ENCODE peak calls at places on chromosome 1, in seven cellular contexts. One of them, this sample, is unnamed.

GRCh38 chr1:236689713-236690569 is 3.6 kb downstream of the ACTN2 start:
- DNase-seq in IMR-90: no peak
- DNase-seq in breast epithelium: no peak
- DNase-seq in ovary: no peak
- DNase-seq in pancreas: no peak
- DNase-seq in WERI-Rb-1: no peak
- DNase-seq in endothelial cell: no peak
- DNase-seq in this sample: no peak

GRCh38 chr1:198444792-198445191 is 95.7 kb downstream of the ATP6V1G3 start:
- DNase-seq in IMR-90: peak
- DNase-seq in breast epithelium: no peak
- DNase-seq in ovary: no peak
- DNase-seq in pancreas: no peak
- DNase-seq in WERI-Rb-1: no peak
- DNase-seq in endothelial cell: no peak
- DNase-seq in this sample: no peak

GRCh38 chr1:68057564-68057963 is 7.1 kb upstream of the DIRAS3 start:
- DNase-seq in IMR-90: no peak
- DNase-seq in breast epithelium: no peak
- DNase-seq in ovary: no peak
- DNase-seq in pancreas: no peak
- DNase-seq in WERI-Rb-1: no peak
- DNase-seq in endothelial cell: no peak
- DNase-seq in this sample: no peak

GRCh38 chr1:22761821-22762220 is 51.2 kb downstream of the EPHB2 start:
- DNase-seq in IMR-90: no peak
- DNase-seq in breast epithelium: no peak
- DNase-seq in ovary: no peak
- DNase-seq in pancreas: no peak
- DNase-seq in WERI-Rb-1: no peak
- DNase-seq in endothelial cell: no peak
- DNase-seq in this sample: no peak

GRCh38 chr1:100585774-100586173 is 47.8 kb downstream of the GPR88 start:
- DNase-seq in IMR-90: peak
- DNase-seq in breast epithelium: no peak
- DNase-seq in ovary: no peak
- DNase-seq in pancreas: no peak
- DNase-seq in WERI-Rb-1: no peak
- DNase-seq in endothelial cell: no peak
- DNase-seq in this sample: no peak

GRCh38 chr1:234235373-234235772 is 137.9 kb upstream of the COA6 start:
- DNase-seq in IMR-90: no peak
- DNase-seq in breast epithelium: no peak
- DNase-seq in ovary: no peak
- DNase-seq in pancreas: no peak
- DNase-seq in WERI-Rb-1: no peak
- DNase-seq in endothelial cell: no peak
- DNase-seq in this sample: no peak

GRCh38 chr1:152244576-152244975 is 20.6 kb upstream of the HRNR start:
- DNase-seq in IMR-90: no peak
- DNase-seq in breast epithelium: no peak
- DNase-seq in ovary: no peak
- DNase-seq in pancreas: no peak
- DNase-seq in WERI-Rb-1: no peak
- DNase-seq in endothelial cell: no peak
- DNase-seq in this sample: no peak

GRCh38 chr1:80639777-80640533 is 1160.8 kb upstream of the ADGRL2 start:
- DNase-seq in IMR-90: no peak
- DNase-seq in breast epithelium: no peak
- DNase-seq in ovary: no peak
- DNase-seq in pancreas: no peak
- DNase-seq in WERI-Rb-1: no peak
- DNase-seq in endothelial cell: no peak
- DNase-seq in this sample: peak

GRCh38 chr1:100959502-100960060 is 63.7 kb downstream of the SLC30A7 start:
- DNase-seq in IMR-90: peak
- DNase-seq in breast epithelium: no peak
- DNase-seq in ovary: no peak
- DNase-seq in pancreas: no peak
- DNase-seq in WERI-Rb-1: no peak
- DNase-seq in endothelial cell: no peak
- DNase-seq in this sample: no peak

GRCh38 chr1:2942410-2942809 is 78.9 kb upstream of the ACTRT2 start:
- DNase-seq in IMR-90: no peak
- DNase-seq in breast epithelium: no peak
- DNase-seq in ovary: no peak
- DNase-seq in pancreas: peak
- DNase-seq in WERI-Rb-1: no peak
- DNase-seq in endothelial cell: no peak
- DNase-seq in this sample: no peak

GRCh38 chr1:225343618-225344017 is 84.2 kb downstream of the LBR start:
- DNase-seq in IMR-90: peak
- DNase-seq in breast epithelium: no peak
- DNase-seq in ovary: no peak
- DNase-seq in pancreas: no peak
- DNase-seq in WERI-Rb-1: no peak
- DNase-seq in endothelial cell: no peak
- DNase-seq in this sample: no peak

GRCh38 chr1:215052656-215053055 is 29.9 kb upstream of the KCNK2 start:
- DNase-seq in IMR-90: peak
- DNase-seq in breast epithelium: no peak
- DNase-seq in ovary: no peak
- DNase-seq in pancreas: no peak
- DNase-seq in WERI-Rb-1: no peak
- DNase-seq in endothelial cell: no peak
- DNase-seq in this sample: no peak

GRCh38 chr1:98001764-98002163 is 80.9 kb upstream of the DPYD start:
- DNase-seq in IMR-90: peak
- DNase-seq in breast epithelium: no peak
- DNase-seq in ovary: no peak
- DNase-seq in pancreas: no peak
- DNase-seq in WERI-Rb-1: no peak
- DNase-seq in endothelial cell: no peak
- DNase-seq in this sample: no peak

GRCh38 chr1:76640092-76640491 is 227.2 kb upstream of the ST6GALNAC5 start:
- DNase-seq in IMR-90: peak
- DNase-seq in breast epithelium: no peak
- DNase-seq in ovary: no peak
- DNase-seq in pancreas: no peak
- DNase-seq in WERI-Rb-1: no peak
- DNase-seq in endothelial cell: no peak
- DNase-seq in this sample: no peak

GRCh38 chr1:202112864-202113689 is 9.6 kb upstream of the GPR37L1 start:
- DNase-seq in IMR-90: peak
- DNase-seq in breast epithelium: peak
- DNase-seq in ovary: no peak
- DNase-seq in pancreas: peak
- DNase-seq in WERI-Rb-1: no peak
- DNase-seq in endothelial cell: no peak
- DNase-seq in this sample: no peak

GRCh38 chr1:31793086-31793485 is 22.7 kb downstream of the SPOCD1 start:
- DNase-seq in IMR-90: no peak
- DNase-seq in breast epithelium: no peak
- DNase-seq in ovary: no peak
- DNase-seq in pancreas: no peak
- DNase-seq in WERI-Rb-1: peak
- DNase-seq in endothelial cell: no peak
- DNase-seq in this sample: no peak

GRCh38 chr1:240687820-240688219 is 75.9 kb upstream of the GREM2 start:
- DNase-seq in IMR-90: no peak
- DNase-seq in breast epithelium: peak
- DNase-seq in ovary: no peak
- DNase-seq in pancreas: no peak
- DNase-seq in WERI-Rb-1: no peak
- DNase-seq in endothelial cell: no peak
- DNase-seq in this sample: no peak

GRCh38 chr1:9293512-9294439 is 1.1 kb downstream of the SPSB1 start:
- DNase-seq in IMR-90: peak
- DNase-seq in breast epithelium: no peak
- DNase-seq in ovary: peak
- DNase-seq in pancreas: peak
- DNase-seq in WERI-Rb-1: peak
- DNase-seq in endothelial cell: no peak
- DNase-seq in this sample: no peak

GRCh38 chr1:204348722-204349121 is 11.0 kb downstream of the PLEKHA6 start:
- DNase-seq in IMR-90: peak
- DNase-seq in breast epithelium: no peak
- DNase-seq in ovary: peak
- DNase-seq in pancreas: peak
- DNase-seq in WERI-Rb-1: peak
- DNase-seq in endothelial cell: no peak
- DNase-seq in this sample: peak

GRCh38 chr1:25487628-25488027 is 55.8 kb upstream of the LDLRAP1 start:
- DNase-seq in IMR-90: no peak
- DNase-seq in breast epithelium: no peak
- DNase-seq in ovary: no peak
- DNase-seq in pancreas: no peak
- DNase-seq in WERI-Rb-1: no peak
- DNase-seq in endothelial cell: peak
- DNase-seq in this sample: no peak

GRCh38 chr1:147079400-147080012 is 92.8 kb downstream of the PRKAB2 start:
- DNase-seq in IMR-90: no peak
- DNase-seq in breast epithelium: no peak
- DNase-seq in ovary: no peak
- DNase-seq in pancreas: no peak
- DNase-seq in WERI-Rb-1: peak
- DNase-seq in endothelial cell: no peak
- DNase-seq in this sample: peak

GRCh38 chr1:45359882-45360513 is 19.8 kb upstream of the MUTYH start:
- DNase-seq in IMR-90: peak
- DNase-seq in breast epithelium: peak
- DNase-seq in ovary: peak
- DNase-seq in pancreas: no peak
- DNase-seq in WERI-Rb-1: peak
- DNase-seq in endothelial cell: peak
- DNase-seq in this sample: no peak

GRCh38 chr1:119298687-119299086 is 69.9 kb upstream of the HAO2 start:
- DNase-seq in IMR-90: peak
- DNase-seq in breast epithelium: no peak
- DNase-seq in ovary: no peak
- DNase-seq in pancreas: no peak
- DNase-seq in WERI-Rb-1: no peak
- DNase-seq in endothelial cell: no peak
- DNase-seq in this sample: no peak

DNA sequence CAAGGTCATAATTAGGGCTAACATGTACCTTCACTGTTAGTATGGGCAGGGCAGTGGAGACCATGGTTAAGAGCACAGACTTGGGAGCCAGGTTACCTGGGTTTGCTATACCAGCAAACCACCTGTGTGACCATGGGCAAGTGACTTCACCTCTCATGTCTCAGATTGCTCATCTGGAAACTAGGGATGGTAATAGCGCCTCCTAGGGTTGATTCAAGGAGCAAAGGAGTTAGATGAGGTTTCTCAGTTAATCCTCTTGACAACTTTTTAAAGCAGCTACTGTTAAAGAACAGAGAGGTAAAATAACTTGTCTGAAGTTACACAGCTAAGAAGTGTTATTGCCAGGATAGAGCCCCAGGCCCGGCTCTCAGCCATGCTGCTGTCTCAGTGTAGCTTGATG is 790 bp upstream of the MATN1 start:
- DNase-seq in IMR-90: no peak
- DNase-seq in breast epithelium: no peak
- DNase-seq in ovary: no peak
- DNase-seq in pancreas: no peak
- DNase-seq in WERI-Rb-1: no peak
- DNase-seq in endothelial cell: no peak
- DNase-seq in this sample: no peak
- TF ChIP-seq CTCF in IMR-90: peak
- TF ChIP-seq CTCF in breast epithelium: no peak
- TF ChIP-seq CTCF in ovary: no peak
- TF ChIP-seq CTCF in pancreas: no peak
- TF ChIP-seq CTCF in WERI-Rb-1: peak
- TF ChIP-seq CTCF in endothelial cell: no peak
- TF ChIP-seq CTCF in this sample: no peak

GRCh38 chr1:32924881-32925344 is 23.7 kb upstream of the TMEM54 start:
- DNase-seq in IMR-90: no peak
- DNase-seq in breast epithelium: no peak
- DNase-seq in ovary: no peak
- DNase-seq in pancreas: no peak
- DNase-seq in WERI-Rb-1: peak
- DNase-seq in endothelial cell: peak
- DNase-seq in this sample: no peak
- TF ChIP-seq CTCF in IMR-90: no peak
- TF ChIP-seq CTCF in breast epithelium: no peak
- TF ChIP-seq CTCF in ovary: no peak
- TF ChIP-seq CTCF in pancreas: no peak
- TF ChIP-seq CTCF in WERI-Rb-1: peak
- TF ChIP-seq CTCF in endothelial cell: no peak
- TF ChIP-seq CTCF in this sample: no peak

GRCh38 chr1:155966135-155966534 is 12.2 kb downstream of the ARHGEF2 start:
- DNase-seq in IMR-90: no peak
- DNase-seq in breast epithelium: no peak
- DNase-seq in ovary: no peak
- DNase-seq in pancreas: no peak
- DNase-seq in WERI-Rb-1: peak
- DNase-seq in endothelial cell: no peak
- DNase-seq in this sample: no peak
- TF ChIP-seq CTCF in IMR-90: peak
- TF ChIP-seq CTCF in breast epithelium: no peak
- TF ChIP-seq CTCF in ovary: no peak
- TF ChIP-seq CTCF in pancreas: no peak
- TF ChIP-seq CTCF in WERI-Rb-1: peak
- TF ChIP-seq CTCF in endothelial cell: no peak
- TF ChIP-seq CTCF in this sample: no peak

GRCh38 chr1:157856538-157856937 is 14.9 kb upstream of the CD5L start:
- DNase-seq in IMR-90: no peak
- DNase-seq in breast epithelium: no peak
- DNase-seq in ovary: no peak
- DNase-seq in pancreas: no peak
- DNase-seq in WERI-Rb-1: no peak
- DNase-seq in endothelial cell: no peak
- DNase-seq in this sample: no peak

DNA sequence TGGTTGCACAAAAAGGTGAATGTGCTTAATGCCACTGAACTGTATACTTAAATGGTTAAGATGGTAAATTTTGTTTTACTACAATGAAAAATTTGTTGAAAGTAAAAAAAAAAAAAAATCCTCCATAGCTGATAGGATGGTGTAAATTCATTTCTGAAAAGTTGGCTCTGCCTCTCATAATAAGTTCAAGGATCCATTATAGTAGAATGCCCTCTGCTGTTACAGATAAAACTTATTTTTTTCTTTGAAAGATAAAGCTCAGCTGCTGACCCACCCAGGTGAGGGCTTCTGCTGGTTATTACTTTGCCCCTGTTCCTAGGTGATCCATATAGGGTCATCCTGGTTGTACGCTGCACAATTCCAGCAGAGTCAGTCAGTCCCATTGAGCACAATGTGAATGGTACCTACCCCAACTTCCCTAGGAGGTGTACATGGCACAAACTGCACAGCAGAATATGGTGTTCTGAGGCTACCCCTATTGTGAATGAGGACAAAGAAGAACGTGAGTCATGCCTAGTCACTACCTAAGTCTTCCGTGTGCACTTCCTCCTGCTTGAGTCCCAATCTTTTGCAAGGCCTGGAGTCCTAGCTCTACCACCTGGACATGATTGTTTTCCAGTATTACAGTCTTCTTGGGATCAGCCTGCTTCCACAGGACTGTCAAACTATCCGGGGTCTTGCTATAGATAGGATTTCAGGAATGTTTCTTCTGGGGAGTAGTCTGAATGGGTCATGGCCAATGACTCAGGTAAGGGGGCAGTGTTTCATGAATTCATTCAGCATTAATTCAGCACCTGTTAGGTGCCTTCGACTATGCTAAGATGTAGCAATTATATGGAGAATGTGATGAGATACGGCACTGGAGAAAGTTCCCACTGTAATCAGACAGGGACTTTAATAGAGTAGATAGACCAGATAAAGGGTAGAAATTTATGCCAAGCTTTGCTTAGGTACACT is 20.8 kb upstream of the CD5L start:
- DNase-seq in IMR-90: no peak
- DNase-seq in breast epithelium: no peak
- DNase-seq in ovary: no peak
- DNase-seq in pancreas: no peak
- DNase-seq in WERI-Rb-1: no peak
- DNase-seq in endothelial cell: no peak
- DNase-seq in this sample: no peak
- TF ChIP-seq CTCF in IMR-90: no peak
- TF ChIP-seq CTCF in breast epithelium: no peak
- TF ChIP-seq CTCF in ovary: no peak
- TF ChIP-seq CTCF in pancreas: no peak
- TF ChIP-seq CTCF in WERI-Rb-1: no peak
- TF ChIP-seq CTCF in endothelial cell: no peak
- TF ChIP-seq CTCF in this sample: no peak